ENCODE peak calls at places on chromosomes 11 and 22, in seven cellular contexts. Y is type B pancreatic cell; N is Right ventricle myocardium superior; Z is activated CD4-positive, alpha-beta T cell treated with anti-CD3 and anti-CD28 coated beads, Interleukin-2, amount 50 U/mL, for 4 hours; D is osteoblast; M is amygdala; B is activated T-helper 1 cell treated with Interleukin-2 at 50 U/mL for 16 hours. V is an unnamed sample.

GRCh38 chr11:81869337-81870065 is 864.2 kb downstream of the FAM181B start:
- DNase-seq in Y (no peak), N (no peak), Z (peak), D (no peak), M (no peak), B (peak), V (peak)

GRCh38 chr11:121321614-121322243 is 29.2 kb downstream of the SC5D start:
- DNase-seq in Y (no peak), N (no peak), Z (peak), D (no peak), M (peak), B (no peak), V (no peak)

GRCh38 chr11:76293189-76293631 is 86.9 kb upstream of the WNT11 start:
- DNase-seq in Y (no peak), N (no peak), Z (no peak), D (peak), M (no peak), B (no peak), V (no peak)

GRCh38 chr11:126129681-126130671 is 67.3 kb upstream of the CDON start:
- DNase-seq in Y (no peak), N (no peak), Z (no peak), D (no peak), M (no peak), B (no peak), V (no peak)

GRCh38 chr11:107043242-107043991 is 25.1 kb upstream of the GUCY1A2 start:
- DNase-seq in Y (no peak), N (no peak), Z (no peak), D (peak), M (no peak), B (no peak), V (no peak)

GRCh38 chr11:45320366-45320765 is 34.2 kb upstream of the SYT13 start:
- DNase-seq in Y (peak), N (no peak), Z (no peak), D (no peak), M (no peak), B (no peak), V (no peak)

GRCh38 chr22:29329581-29329980 is 14.1 kb upstream of the RASL10A start:
- DNase-seq in Y (no peak), N (no peak), Z (no peak), D (peak), M (no peak), B (no peak), V (no peak)

GRCh38 chr11:28257761-28258160 is 149.6 kb downstream of the METTL15 start:
- DNase-seq in Y (no peak), N (no peak), Z (no peak), D (no peak), M (no peak), B (no peak), V (no peak)

GRCh38 chr11:129881570-129882170 is 13.7 kb downstream of the NFRKB start:
- DNase-seq in Y (no peak), N (no peak), Z (peak), D (peak), M (no peak), B (peak), V (no peak)

GRCh38 chr22:40668611-40669390 is 10.5 kb upstream of the MCHR1 start:
- DNase-seq in Y (no peak), N (no peak), Z (no peak), D (peak), M (no peak), B (no peak), V (no peak)

GRCh38 chr11:1853376-1854131 is 670 bp downstream of the LSP1 start:
- DNase-seq in Y (no peak), N (no peak), Z (no peak), D (no peak), M (no peak), B (no peak), V (no peak)

V was measured in effector memory CD4-positive, alpha-beta T cell.